ENCODE peak calls at places on chromosomes 6 and 20, in nine cellular contexts. S is cardiac fibroblast; L is progenitor cell of endocrine pancreas; Q is mesothelial cell of epicardium; K is A549; W is AG04449; X is psoas muscle; H is CD4-positive, alpha-beta T cell; M is GM23338. Y is an unnamed sample.

GRCh38 chr20:36447101-36447500 is 94.2 kb upstream of the MYL9 start:
- DNase-seq in S (no peak), L (no peak), Q (no peak), K (no peak), W (no peak), X (no peak), H (no peak), M (no peak), Y (no peak)

GRCh38 chr6:82842721-82843120 is 222.9 kb downstream of the UBE3D start:
- DNase-seq in S (peak; percentile 65), L (no peak), Q (no peak), K (no peak), W (peak; percentile 55), X (no peak), H (no peak), M (no peak), Y (no peak)

GRCh38 chr6:28458577-28458976 is 15.3 kb upstream of the ZSCAN23 start:
- DNase-seq in S (no peak), L (no peak), Q (no peak), K (no peak), W (no peak), X (no peak), H (no peak), M (no peak), Y (no peak)

GRCh38 chr6:144607998-144608736 is 323.0 kb downstream of the UTRN start:
- DNase-seq in S (no peak), L (no peak), Q (no peak), K (no peak), W (no peak), X (no peak), H (no peak), M (no peak), Y (no peak)

GRCh38 chr20:59149678-59150504 is 13.7 kb upstream of the ZNF831 start:
- DNase-seq in S (no peak), L (no peak), Q (no peak), K (no peak), W (no peak), X (no peak), H (peak; percentile 61), M (no peak), Y (no peak)

GRCh38 chr6:146896062-146896813 is 297.5 kb downstream of the ADGB start:
- DNase-seq in S (no peak), L (no peak), Q (no peak), K (no peak), W (no peak), X (no peak), H (no peak), M (no peak), Y (no peak)

GRCh38 chr6:151324079-151324825 is 67.1 kb downstream of the ZBTB2 start:
- DNase-seq in S (peak; percentile 95), L (peak; percentile 80), Q (peak; percentile 92), K (peak; percentile 20), W (peak; percentile 71), X (peak; percentile 90), H (peak; percentile 64), M (peak; percentile 91), Y (peak; percentile 91)

GRCh38 chr6:39698789-39699188 is 26.4 kb downstream of the KIF6 start:
- DNase-seq in S (no peak), L (no peak), Q (no peak), K (no peak), W (no peak), X (no peak), H (no peak), M (no peak), Y (no peak)

GRCh38 chr20:18596270-18596669 is 8.4 kb downstream of the DTD1 start:
- DNase-seq in S (no peak), L (no peak), Q (no peak), K (no peak), W (no peak), X (no peak), H (no peak), M (no peak), Y (no peak)

GRCh38 chr20:63135411-63135810 is 80.5 kb downstream of the YTHDF1 start:
- DNase-seq in S (no peak), L (no peak), Q (no peak), K (no peak), W (no peak), X (peak; percentile 12), H (no peak), M (peak; percentile 60), Y (no peak)

GRCh38 chr6:22596011-22596410 is 26.6 kb downstream of the HDGFL1 start:
- DNase-seq in S (no peak), L (no peak), Q (no peak), K (no peak), W (no peak), X (no peak), H (no peak), M (no peak), Y (no peak)

GRCh38 chr6:16762265-16762546 is 946 bp upstream of the ATXN1 start:
- DNase-seq in S (no peak), L (no peak), Q (no peak), K (peak; percentile 12), W (no peak), X (no peak), H (no peak), M (peak; percentile 59), Y (no peak)

GRCh38 chr6:75266716-75267291 is 17.8 kb downstream of the TMEM30A start:
- DNase-seq in S (peak; percentile 75), L (no peak), Q (no peak), K (peak; percentile 32), W (no peak), X (no peak), H (no peak), M (peak; percentile 71), Y (no peak)

GRCh38 chr6:44078219-44078794 is 48.9 kb downstream of the MRPL14 start:
- DNase-seq in S (no peak), L (no peak), Q (no peak), K (no peak), W (no peak), X (peak; percentile 22), H (no peak), M (no peak), Y (no peak)

GRCh38 chr6:31877651-31878161 is 1.1 kb downstream of the SLC44A4 start:
- DNase-seq in S (no peak), L (no peak), Q (no peak), K (no peak), W (no peak), X (no peak), H (no peak), M (no peak), Y (no peak)

GRCh38 chr6:144008501-144009245 is 614 bp upstream of the PLAGL1 start:
- DNase-seq in S (peak; percentile 17), L (no peak), Q (no peak), K (no peak), W (no peak), X (no peak), H (no peak), M (peak; percentile 78), Y (no peak)

DNA sequence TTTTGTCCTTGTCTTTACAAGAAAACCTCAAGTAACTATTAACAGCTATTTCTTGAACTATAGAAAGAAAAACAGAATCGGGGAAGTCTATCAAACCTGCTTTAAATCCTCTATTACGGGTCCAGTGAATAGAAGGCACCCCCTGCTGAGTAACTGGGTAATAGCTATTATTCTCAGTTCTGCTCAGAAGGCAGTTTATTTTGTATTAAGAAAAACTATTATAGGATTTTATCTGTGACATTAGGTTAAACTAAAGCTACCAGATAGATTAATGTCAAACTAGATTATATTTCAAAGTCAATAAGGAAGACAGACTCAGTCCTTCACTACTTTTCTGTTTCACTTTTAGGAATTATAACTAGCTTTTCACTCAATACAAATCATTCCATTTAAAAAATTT is 93.7 kb downstream of the DST start:
- DNase-seq in S (peak; percentile 36), L (no peak), Q (no peak), K (no peak), W (no peak), X (no peak), H (no peak), M (peak; percentile 27), Y (no peak)
- TF ChIP-seq CTCF in S (peak; percentile 23), L (peak; percentile 19), Q (no peak), K (no peak), W (peak; percentile 11), X (no peak), H (no peak), M (no peak), Y (peak; percentile 21)

DNA sequence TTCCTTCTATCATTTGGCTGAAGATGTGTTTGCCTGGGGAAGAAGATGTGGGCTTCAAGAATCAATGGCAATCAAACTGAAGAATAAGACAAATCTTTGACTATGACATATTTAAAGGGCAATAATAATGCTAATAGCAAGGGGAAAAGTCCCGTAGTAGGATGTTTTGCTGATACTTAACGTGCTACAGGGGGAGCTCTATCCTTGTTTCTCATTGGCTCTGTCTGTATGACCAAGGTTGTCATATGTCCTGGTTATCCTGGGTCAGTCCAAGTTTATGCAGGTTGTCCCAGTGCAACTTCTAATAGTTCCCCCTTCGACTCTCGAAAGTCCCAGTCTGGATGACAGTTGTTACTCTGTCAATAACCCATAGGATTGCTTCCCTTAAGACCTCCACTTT is 321.3 kb downstream of the DHX35 start:
- DNase-seq in S (no peak), L (no peak), Q (no peak), K (no peak), W (no peak), X (no peak), H (no peak), M (no peak), Y (no peak)
- TF ChIP-seq CTCF in S (no peak), L (no peak), Q (no peak), K (no peak), W (no peak), X (no peak), H (no peak), M (peak; percentile 65), Y (no peak)

DNA sequence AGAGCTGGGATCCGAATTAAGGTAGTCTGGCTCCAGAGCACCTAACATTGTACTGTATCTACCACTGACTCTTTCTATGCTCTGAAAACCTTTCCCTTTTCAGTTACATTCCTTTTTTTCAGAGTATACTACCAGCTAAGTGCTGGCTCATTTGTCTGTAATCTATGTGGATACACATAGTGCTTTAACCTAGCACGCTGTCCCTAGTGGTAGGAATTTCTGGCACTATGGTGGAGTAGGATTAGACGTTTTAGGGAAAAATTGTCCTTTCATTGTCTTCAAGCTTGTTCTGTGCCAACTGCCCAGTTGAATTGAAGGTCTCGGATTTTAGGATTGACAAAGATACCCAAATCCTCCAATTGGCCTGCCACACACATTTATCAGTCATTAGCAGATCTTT is 259.1 kb upstream of the FERMT1 start:
- DNase-seq in S (peak; percentile 8), L (no peak), Q (no peak), K (no peak), W (no peak), X (no peak), H (no peak), M (peak; percentile 79), Y (no peak)
- TF ChIP-seq CTCF in S (peak; percentile 54), L (peak; percentile 69), Q (peak; percentile 73), K (no peak), W (no peak), X (no peak), H (no peak), M (peak; percentile 72), Y (peak; percentile 75)

DNA sequence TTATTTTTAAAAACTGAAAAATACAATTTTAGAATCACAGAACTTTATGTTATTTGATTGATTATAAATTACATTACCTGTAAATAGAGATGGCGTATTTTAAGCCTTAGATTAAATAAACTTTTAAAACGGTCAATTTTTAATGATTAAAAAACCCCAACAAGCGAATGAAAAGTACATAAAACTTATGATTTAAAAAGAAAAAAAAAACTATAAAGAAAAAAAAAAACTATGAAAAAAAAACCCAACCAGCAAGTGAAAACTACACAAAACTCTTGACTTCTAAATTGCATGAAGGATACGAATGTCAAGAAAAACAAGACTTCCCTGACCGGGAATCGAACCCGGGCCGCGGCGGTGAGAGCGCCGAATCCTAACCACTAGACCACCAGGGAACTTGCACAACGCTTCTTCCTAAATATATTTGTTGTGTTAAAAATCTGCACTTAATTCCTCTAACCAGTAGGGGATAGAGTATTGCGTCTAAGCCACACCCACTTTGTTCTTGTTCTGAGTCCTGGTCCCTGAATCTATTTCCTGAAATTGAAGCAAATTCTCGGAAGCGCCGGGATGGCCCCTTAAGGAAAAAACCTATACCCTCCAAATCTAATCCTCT is 10.7 kb upstream of the NCOA7 start:
- DNase-seq in S (peak; percentile 94), L (peak; percentile 76), Q (peak; percentile 90), K (peak; percentile 75), W (no peak), X (peak; percentile 88), H (peak; percentile 76), M (peak; percentile 97), Y (peak; percentile 90)
- TF ChIP-seq CTCF in S (peak; percentile 30), L (peak; percentile 41), Q (peak; percentile 64), K (no peak), W (no peak), X (peak; percentile 19), H (no peak), M (no peak), Y (peak; percentile 62)